ENCODE peak calls at places on chromosomes 4 and X, in nine cellular contexts. W, G, J, M, T, X, R, F and P are unnamed samples. For H3K4me1, the result is how much of the 10 kb centered on the place peaks cover.

GRCh38 chr4:14446311-14446710 is 556.0 kb upstream of the CPEB2 start:
- DNase-seq in X (no peak), T (no peak), G (no peak), M (no peak), F (no peak), R (no peak), J (no peak), W (no peak), P (no peak)

GRCh38 chrX:72568406-72569092 is 4.1 kb downstream of the HDAC8 start:
- DNase-seq in J (no peak), G (no peak), R (no peak), T (no peak), W (no peak), X (no peak), M (no peak), F (no peak), P (no peak)

GRCh38 chr4:3636628-3637320 is 104.6 kb upstream of the LRPAP1 start:
- DNase-seq in W (no peak), G (no peak), X (peak), M (peak), J (no peak), R (no peak), T (no peak), F (no peak), P (no peak)

GRCh38 chrX:42755820-42756219 is 22.1 kb downstream of the PPP1R2C start:
- DNase-seq in M (no peak), T (no peak), J (no peak), W (peak), X (peak), F (no peak), G (no peak), R (no peak), P (peak)

GRCh38 chrX:136896121-136896914 is 15.8 kb upstream of the RBMX start:
- DNase-seq in R (no peak), F (no peak), T (no peak), J (no peak), M (no peak), X (no peak), W (no peak), G (no peak), P (no peak)

GRCh38 chrX:95332530-95332929 is 1352.1 kb upstream of the DIAPH2 start:
- DNase-seq in J (no peak), G (no peak), F (no peak), W (no peak), T (no peak), M (no peak), R (no peak), X (no peak), P (no peak)

GRCh38 chrX:132041016-132041415 is 17.9 kb downstream of the STK26 start:
- DNase-seq in J (no peak), X (no peak), W (no peak), G (no peak), R (no peak), T (no peak), M (no peak), F (no peak), P (no peak)

GRCh38 chrX:96791559-96791958 is 92.1 kb upstream of the RPA4 start:
- DNase-seq in G (no peak), T (no peak), M (no peak), W (no peak), X (no peak), F (no peak), J (no peak), R (no peak), P (no peak)

GRCh38 chrX:36867143-36867542 is 141.0 kb upstream of the FAM47C start:
- DNase-seq in R (peak), M (no peak), W (no peak), J (peak), F (no peak), G (peak), T (no peak), X (no peak), P (no peak)

GRCh38 chr4:81757706-81758105 is 286.0 kb upstream of the RASGEF1B start:
- DNase-seq in W (no peak), R (no peak), M (no peak), J (no peak), F (no peak), T (no peak), G (no peak), X (peak), P (peak)

GRCh38 chrX:150313514-150313913 is 49.6 kb upstream of the MAMLD1 start:
- DNase-seq in M (no peak), W (no peak), F (no peak), J (no peak), T (no peak), R (no peak), X (no peak), G (no peak), P (no peak)

GRCh38 chrX:135520022-135520552 is 373 bp upstream of the INTS6L start:
- DNase-seq in T (no peak), F (no peak), W (no peak), M (no peak), X (no peak), R (no peak), J (no peak), G (no peak), P (no peak)

GRCh38 chrX:129779747-129780146 is at the start of gene SASH3:
- DNase-seq in X (peak), F (no peak), R (no peak), T (no peak), W (peak), M (peak), G (no peak), J (peak), P (no peak)

GRCh38 chr4:168604496-168605373 is 107.9 kb downstream of the PALLD start:
- DNase-seq in G (peak), F (peak), J (no peak), T (no peak), W (no peak), R (no peak), X (no peak), M (no peak), P (no peak)

GRCh38 chr4:4971796-4972195 is 47.5 kb downstream of the CYTL1 start:
- DNase-seq in T (no peak), F (no peak), X (no peak), M (no peak), R (no peak), W (no peak), G (no peak), J (no peak), P (no peak)

GRCh38 chrX:84188320-84188834 is 378 bp upstream of the RPS6KA6 start:
- DNase-seq in X (peak), W (no peak), F (no peak), G (no peak), R (no peak), T (no peak), M (peak), J (no peak), P (peak)

GRCh38 chrX:9207142-9207541 is 173.2 kb upstream of the FAM9B start:
- DNase-seq in G (no peak), T (no peak), W (no peak), M (no peak), X (no peak), R (no peak), F (no peak), J (no peak), P (peak)

GRCh38 chr4:36676139-36677050 is 395.0 kb downstream of the DTHD1 start:
- DNase-seq in J (no peak), G (no peak), T (no peak), X (no peak), W (no peak), R (no peak), M (no peak), F (no peak), P (no peak)

GRCh38 chr4:184440593-184441358 is 33.6 kb downstream of the IRF2 start:
- DNase-seq in T (no peak), X (no peak), R (peak), W (no peak), M (no peak), J (no peak), G (no peak), F (no peak), P (no peak)

GRCh38 chr4:184441461-184442392 is 32.6 kb downstream of the IRF2 start:
- DNase-seq in R (no peak), M (no peak), X (no peak), T (no peak), G (no peak), F (no peak), W (no peak), J (no peak), P (no peak)

GRCh38 chr4:184444215-184444952 is 30.0 kb downstream of the IRF2 start:
- DNase-seq in M (no peak), W (no peak), G (no peak), J (no peak), F (no peak), T (no peak), R (no peak), X (no peak), P (no peak)

GRCh38 chr4:184444953-184445309 is 29.4 kb downstream of the IRF2 start:
- DNase-seq in M (peak), R (no peak), J (no peak), G (no peak), W (no peak), T (no peak), X (peak), F (no peak), P (no peak)

DNA sequence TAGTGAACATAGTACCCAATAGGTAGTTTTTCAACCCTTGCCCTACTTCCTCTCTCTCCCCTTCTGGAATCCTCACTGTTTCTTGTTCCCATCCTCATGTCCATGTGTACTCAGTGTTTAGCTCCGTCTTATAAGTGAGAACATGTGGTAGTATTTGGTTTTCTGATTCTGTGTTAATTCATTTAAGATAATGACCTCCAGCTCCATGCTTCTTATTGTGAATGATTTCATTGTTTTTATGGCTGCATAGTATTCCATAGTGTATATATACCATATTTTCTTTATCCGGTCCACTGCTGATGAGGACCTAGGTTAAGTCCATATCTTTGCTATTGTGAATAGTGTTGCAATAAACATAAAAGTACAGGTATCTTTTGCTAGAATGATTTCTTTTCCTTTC is 31.0 kb downstream of the IRF2 start:
- DNase-seq in G (no peak), X (no peak), F (no peak), T (no peak), M (no peak), J (no peak), W (no peak), R (no peak), P (no peak)
- H3K4me1 ChIP-seq in G (under half), X (under half), F (under half), T (under half), M (under half), J (half or more), W (half or more), R (half or more), P (under half)

DNA sequence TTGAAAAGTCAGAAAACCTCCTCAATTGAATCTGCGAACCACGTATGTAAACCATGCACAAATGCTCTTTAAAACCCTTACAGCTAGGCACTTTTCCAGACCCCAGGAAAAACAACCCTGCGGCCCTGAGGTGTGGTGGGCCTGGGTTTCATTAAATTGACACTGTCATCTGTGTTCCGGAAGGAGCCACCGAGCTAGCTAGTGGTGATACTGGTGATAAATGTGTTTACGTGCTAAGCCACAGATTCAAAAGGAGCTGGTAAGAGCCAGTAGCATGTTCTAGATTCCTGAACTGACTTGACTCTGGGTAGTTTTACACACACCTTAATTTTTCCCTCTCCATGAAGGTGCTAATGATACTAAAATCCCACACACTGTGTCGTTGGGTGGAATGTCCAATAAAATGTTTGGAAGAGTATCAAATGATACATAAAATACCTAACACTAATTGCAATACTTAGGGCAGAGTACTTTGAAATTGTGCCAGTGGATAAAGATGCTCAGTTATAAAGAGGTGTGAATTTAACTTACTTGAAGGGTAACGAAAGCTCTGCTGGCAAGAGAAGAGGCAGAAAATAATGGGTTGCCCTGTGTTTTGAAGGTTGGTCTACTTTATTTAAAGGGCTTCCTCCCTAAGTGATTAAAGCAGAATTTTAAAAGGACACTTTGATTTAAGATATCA is 8.5 kb downstream of the SMS start:
- DNase-seq in T (no peak), G (no peak), F (no peak), M (no peak), W (no peak), J (no peak), R (no peak), X (no peak), P (no peak)
- H3K4me1 ChIP-seq in T (under half), G (under half), F (under half), M (under half), W (under half), J (under half), R (under half), X (under half), P (under half)

DNA sequence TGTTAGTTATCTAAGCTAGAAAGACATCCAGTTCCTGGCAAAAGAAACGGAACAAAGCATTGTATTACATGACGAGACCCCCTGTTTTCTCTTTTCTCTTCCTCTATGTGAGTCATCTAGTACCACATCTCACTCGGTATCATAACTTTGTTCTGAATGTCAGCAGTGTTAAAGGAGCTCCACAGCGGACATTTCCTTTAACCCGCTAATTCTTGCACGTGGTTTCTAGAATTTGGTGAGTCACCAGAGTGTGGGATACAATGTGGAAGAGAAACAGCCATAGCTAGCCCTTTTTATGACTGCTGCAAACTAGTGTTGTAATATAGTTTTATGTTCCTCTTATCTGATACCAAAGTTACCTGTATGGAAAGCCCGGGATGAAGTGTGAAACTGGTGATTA is 243.7 kb downstream of the TENM3 start:
- DNase-seq in F (no peak), G (no peak), W (no peak), M (no peak), R (no peak), X (no peak), J (no peak), T (no peak), P (no peak)
- H3K4me1 ChIP-seq in F (under half), G (under half), W (under half), M (under half), R (under half), X (under half), J (under half), T (under half), P (under half)

GRCh38 chrX:11366998-11367595 is 73.9 kb downstream of the AMELX start:
- DNase-seq in F (no peak), R (no peak), J (no peak), X (no peak), W (no peak), M (no peak), G (no peak), T (no peak), P (no peak)

GRCh38 chrX:11371106-11371505 is 77.9 kb downstream of the AMELX start:
- DNase-seq in W (no peak), J (no peak), F (no peak), G (no peak), R (no peak), X (no peak), M (no peak), T (no peak), P (no peak)

GRCh38 chrX:11365426-11365825 is 72.2 kb downstream of the AMELX start:
- DNase-seq in X (no peak), G (no peak), F (no peak), J (no peak), M (no peak), R (no peak), W (no peak), T (no peak), P (no peak)

GRCh38 chrX:11364835-11365234 is 71.6 kb downstream of the AMELX start:
- DNase-seq in X (no peak), F (no peak), G (no peak), W (no peak), T (no peak), R (no peak), J (no peak), M (no peak), P (no peak)

DNA sequence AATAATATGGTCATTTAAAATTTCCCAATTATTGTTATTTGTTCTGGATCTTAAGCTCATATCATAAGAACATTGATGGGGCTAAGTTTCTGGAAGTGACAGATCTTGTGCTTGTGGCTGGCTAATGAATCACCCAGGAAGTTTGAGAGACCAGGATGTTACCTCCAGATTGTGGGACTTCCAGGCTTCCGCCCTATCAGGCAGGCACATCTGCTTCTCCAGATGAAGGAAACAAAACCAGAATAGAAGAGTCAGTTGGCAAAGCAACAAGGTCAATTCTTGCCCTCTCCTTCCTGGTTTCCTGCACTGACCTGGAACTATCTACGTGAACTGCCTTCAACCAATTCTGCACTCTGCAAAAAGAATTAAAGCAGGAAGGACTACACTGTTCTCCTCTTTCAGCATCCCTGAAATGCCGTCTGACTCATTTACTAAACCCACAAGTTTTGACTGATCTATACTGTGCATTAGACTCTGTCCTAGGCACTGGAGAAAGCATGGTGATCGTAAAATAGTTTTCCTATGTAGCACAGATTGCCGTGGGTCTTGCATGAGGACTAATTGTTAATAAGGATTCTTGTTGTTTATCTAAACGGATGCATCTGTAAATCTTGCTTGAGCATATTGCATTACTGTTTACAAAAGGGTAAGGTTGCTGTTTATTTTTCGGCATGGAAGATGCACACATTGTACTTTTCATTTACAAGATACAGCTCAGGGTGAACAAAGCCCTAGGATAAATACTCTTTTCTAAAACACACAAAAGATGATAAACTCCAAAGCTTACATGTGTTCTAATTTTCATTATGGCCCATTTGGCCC is 74.6 kb downstream of the AMELX start:
- DNase-seq in J (no peak), F (no peak), G (no peak), R (no peak), X (no peak), T (no peak), M (no peak), W (no peak), P (no peak)
- H3K4me1 ChIP-seq in J (under half), F (under half), G (under half), R (under half), X (under half), T (under half), M (under half), W (under half), P (under half)